ENCODE peak calls at places on chromosomes 1 and 21, in four cellular contexts. O is lung, T is tibial nerve, B is foreskin keratinocyte. U is an unnamed sample.

GRCh38 chr1:222529181-222529580 is 18.7 kb downstream of the HHIPL2 start:
- DNase-seq in O (no peak), B (no peak), T (no peak), U (no peak)

GRCh38 chr1:24186993-24187790 is at the start of gene IFNLR1:
- DNase-seq in B (peak), T (no peak), O (peak), U (no peak)

GRCh38 chr1:206565973-206566372 is 46.3 kb downstream of the EIF2D start:
- DNase-seq in B (no peak), T (no peak), O (no peak), U (no peak)

GRCh38 chr1:5856246-5856815 is 135.9 kb downstream of the NPHP4 start:
- DNase-seq in O (no peak), B (peak), T (no peak), U (no peak)

GRCh38 chr1:14997646-14998276 is 155.8 kb upstream of the TMEM51 start:
- DNase-seq in O (no peak), B (no peak), T (no peak), U (no peak)

GRCh38 chr1:26014179-26014578 is 7.4 kb upstream of the EXTL1 start:
- DNase-seq in T (no peak), B (no peak), O (no peak), U (no peak)

GRCh38 chr1:61081637-61082335 is 575 bp upstream of the NFIA start:
- DNase-seq in B (peak), O (peak), T (no peak), U (no peak)

GRCh38 chr1:109277434-109278204 is 5.3 kb downstream of the PSRC1 start:
- DNase-seq in B (no peak), T (peak), O (peak), U (peak)

GRCh38 chr1:221664253-221664652 is 77.6 kb downstream of the DUSP10 start:
- DNase-seq in B (no peak), T (no peak), O (no peak), U (no peak)

GRCh38 chr1:203178083-203178482 is 2.5 kb upstream of the MYBPH start:
- DNase-seq in T (no peak), O (no peak), B (no peak), U (no peak)

GRCh38 chr1:179941439-179941838 is 13.2 kb upstream of the CEP350 start:
- DNase-seq in B (no peak), T (no peak), O (no peak), U (no peak)

GRCh38 chr1:193516755-193517388 is 330.5 kb upstream of the B3GALT2 start:
- DNase-seq in T (no peak), O (no peak), B (no peak), U (no peak)

GRCh38 chr21:45019887-45020537 is 54.4 kb upstream of the ADARB1 start:
- DNase-seq in B (no peak), T (no peak), O (no peak), U (no peak)

GRCh38 chr1:43256675-43257570 is 12.9 kb upstream of the TMEM125 start:
- DNase-seq in T (no peak), O (peak), B (no peak), U (no peak)

GRCh38 chr1:172761581-172762025 is 102.7 kb downstream of the FASLG start:
- DNase-seq in O (no peak), B (peak), T (no peak), U (no peak)

GRCh38 chr1:235056937-235057336 is 71.7 kb downstream of the TOMM20 start:
- DNase-seq in O (no peak), T (no peak), B (peak), U (no peak)

GRCh38 chr1:87169250-87169910 is 159.3 kb upstream of the LMO4 start:
- DNase-seq in O (no peak), B (no peak), T (no peak), U (no peak)

GRCh38 chr1:24586970-24587820 is 31.3 kb downstream of the NCMAP start:
- DNase-seq in O (peak), B (peak), T (no peak), U (no peak)

GRCh38 chr1:19818324-19818723 is 3.2 kb upstream of the RNF186 start:
- DNase-seq in T (no peak), O (no peak), B (no peak), U (no peak)

GRCh38 chr1:179929955-179930798 is 24.4 kb upstream of the CEP350 start:
- DNase-seq in T (no peak), O (no peak), B (no peak), U (no peak)

GRCh38 chr21:25573409-25574206 is 33.7 kb downstream of the MRPL39 start:
- DNase-seq in B (peak), T (no peak), O (no peak), U (peak)

GRCh38 chr1:193703101-193703500 is 516.7 kb upstream of the B3GALT2 start:
- DNase-seq in O (no peak), B (no peak), T (no peak), U (no peak)

GRCh38 chr1:25028910-25029599 is 99.0 kb upstream of the RUNX3 start:
- DNase-seq in T (no peak), O (no peak), B (no peak), U (no peak)

GRCh38 chr1:29237906-29238600 is 1.7 kb downstream of the PTPRU start:
- DNase-seq in O (peak), T (peak), B (peak), U (no peak)

GRCh38 chr1:45535988-45536766 is 14.4 kb upstream of the AKR1A1 start:
- DNase-seq in T (no peak), B (no peak), O (no peak), U (no peak)

GRCh38 chr1:246220495-246221065 is 286.5 kb downstream of the SMYD3 start:
- DNase-seq in T (no peak), O (no peak), B (no peak), U (no peak)

GRCh38 chr1:203200059-203200553 is 13.6 kb upstream of the CHI3L1 start:
- DNase-seq in B (peak), O (peak), T (no peak), U (peak)

GRCh38 chr1:24463756-24464377 is 38.8 kb upstream of the RCAN3 start:
- DNase-seq in O (no peak), B (no peak), T (no peak), U (no peak)

GRCh38 chr21:17769049-17769845 is 49.9 kb downstream of the C21orf91 start:
- DNase-seq in B (peak), O (no peak), T (no peak), U (no peak)

GRCh38 chr1:159005676-159006075 is 4.0 kb upstream of the IFI16 start:
- DNase-seq in T (no peak), O (no peak), B (no peak), U (no peak)

GRCh38 chr1:182600745-182601415 is 3.3 kb downstream of the RGS16 start:
- DNase-seq in B (no peak), T (no peak), O (no peak), U (no peak)

GRCh38 chr1:92399076-92399475 is 87.6 kb downstream of the GFI1 start:
- DNase-seq in O (no peak), T (no peak), B (peak), U (no peak)

DNA sequence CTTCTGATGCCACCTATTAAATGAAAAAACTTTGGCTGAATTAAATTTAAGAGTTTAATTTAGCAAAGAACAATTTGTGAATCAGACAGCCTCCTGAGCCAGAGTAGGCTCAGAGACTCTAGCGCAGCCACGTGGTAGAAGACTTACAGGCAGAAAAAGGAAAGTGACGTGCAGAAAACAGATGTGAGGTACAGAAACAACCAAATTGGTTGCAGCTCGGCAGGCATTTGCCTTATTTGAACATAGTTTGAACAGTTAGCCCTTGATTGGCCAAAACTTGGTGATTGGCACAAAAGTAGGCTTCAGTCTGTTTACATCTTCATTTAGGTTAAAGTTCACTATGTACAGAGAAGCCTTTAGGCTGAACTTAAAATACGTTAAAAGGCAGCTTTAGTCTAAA is 22.9 kb downstream of the TCP10L start:
- DNase-seq in T (no peak), B (peak), O (no peak), U (peak)
- TF ChIP-seq CTCF in T (no peak), B (peak), O (no peak), U (peak)

DNA sequence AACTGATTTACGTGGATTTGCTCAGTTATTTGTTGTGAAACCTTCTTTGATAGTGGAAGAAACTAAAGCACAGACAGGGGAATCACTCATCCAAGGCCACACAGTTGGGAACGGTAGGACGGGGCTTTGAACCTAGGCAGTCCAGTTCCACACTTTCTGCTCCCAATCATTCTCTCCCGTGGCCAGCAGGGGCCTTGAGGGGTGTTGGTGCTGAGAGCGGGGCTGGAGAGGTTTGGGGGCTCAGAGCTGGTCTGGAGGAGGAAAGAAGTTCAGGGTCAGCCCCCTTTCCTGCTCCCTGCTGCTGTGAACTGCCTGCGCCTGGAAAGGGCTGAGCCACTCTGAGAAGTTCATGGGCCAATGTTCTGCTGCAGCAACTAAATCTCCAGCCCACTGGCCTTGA is 31.4 kb upstream of the ACTL8 start:
- DNase-seq in T (no peak), O (no peak), B (no peak), U (no peak)
- TF ChIP-seq CTCF in T (no peak), O (no peak), B (no peak), U (no peak)

GRCh38 chr1:37002898-37003297 is 31.4 kb downstream of the GRIK3 start:
- DNase-seq in O (no peak), B (no peak), T (no peak), U (no peak)
- TF ChIP-seq CTCF in O (no peak), B (no peak), T (no peak), U (no peak)

DNA sequence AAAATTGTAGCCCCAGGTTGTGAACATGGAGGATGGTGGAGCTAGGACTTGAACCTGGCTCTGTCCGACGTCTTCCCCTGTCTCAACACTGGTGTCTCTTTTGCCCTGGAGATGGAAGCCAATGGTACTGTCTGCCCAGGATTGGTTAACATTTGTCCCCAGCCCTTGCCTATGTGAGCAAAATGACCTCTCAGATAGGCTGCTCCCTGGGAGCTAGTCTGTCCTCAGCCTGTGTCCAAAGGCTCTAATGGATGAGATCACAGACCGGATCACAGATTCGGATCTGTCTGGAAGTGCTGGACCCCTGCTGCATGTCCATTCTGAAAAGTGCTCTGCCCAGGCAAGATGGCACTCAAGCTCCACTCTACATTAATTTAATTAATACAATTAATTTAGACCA is 394.4 kb upstream of the VAMP3 start:
- DNase-seq in O (no peak), T (no peak), B (no peak), U (no peak)
- TF ChIP-seq CTCF in O (no peak), T (no peak), B (no peak), U (no peak)

DNA sequence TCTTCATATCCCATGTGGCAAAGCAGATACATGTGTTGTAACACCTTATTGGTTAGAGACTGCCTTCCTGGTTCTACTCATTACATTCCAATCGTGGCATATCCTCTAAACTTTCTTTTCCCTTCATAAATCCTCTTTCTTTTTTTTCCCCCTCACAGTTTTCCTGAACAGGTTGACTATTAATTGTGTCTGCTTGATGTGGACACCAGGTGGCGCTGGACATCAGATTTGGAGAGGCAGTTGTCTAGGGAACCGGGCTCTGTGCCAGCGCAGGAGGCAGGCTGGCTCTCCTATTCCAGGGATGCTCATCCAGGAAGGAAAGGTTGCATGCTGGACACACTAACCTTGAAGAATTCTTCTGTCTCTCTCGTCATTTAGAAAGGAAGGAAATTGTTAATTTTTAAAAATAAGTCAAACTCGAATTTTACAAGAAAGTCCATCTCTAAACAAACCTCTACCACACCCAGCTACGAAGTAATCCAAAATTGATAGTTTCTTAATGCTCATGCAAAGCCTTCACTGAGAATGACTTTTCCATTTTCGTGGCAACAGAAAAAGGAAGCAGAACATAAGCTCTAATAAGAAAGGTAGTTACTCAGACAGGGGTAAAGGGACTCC is 59.4 kb upstream of the ASB17 start:
- DNase-seq in B (peak), O (peak), T (peak), U (peak)
- TF ChIP-seq CTCF in B (peak), O (peak), T (peak), U (peak)

GRCh38 chr1:242017580-242018233 is 18.8 kb upstream of the MAP1LC3C start:
- DNase-seq in B (no peak), T (no peak), O (peak), U (peak)
- TF ChIP-seq CTCF in B (peak), T (peak), O (peak), U (peak)

DNA sequence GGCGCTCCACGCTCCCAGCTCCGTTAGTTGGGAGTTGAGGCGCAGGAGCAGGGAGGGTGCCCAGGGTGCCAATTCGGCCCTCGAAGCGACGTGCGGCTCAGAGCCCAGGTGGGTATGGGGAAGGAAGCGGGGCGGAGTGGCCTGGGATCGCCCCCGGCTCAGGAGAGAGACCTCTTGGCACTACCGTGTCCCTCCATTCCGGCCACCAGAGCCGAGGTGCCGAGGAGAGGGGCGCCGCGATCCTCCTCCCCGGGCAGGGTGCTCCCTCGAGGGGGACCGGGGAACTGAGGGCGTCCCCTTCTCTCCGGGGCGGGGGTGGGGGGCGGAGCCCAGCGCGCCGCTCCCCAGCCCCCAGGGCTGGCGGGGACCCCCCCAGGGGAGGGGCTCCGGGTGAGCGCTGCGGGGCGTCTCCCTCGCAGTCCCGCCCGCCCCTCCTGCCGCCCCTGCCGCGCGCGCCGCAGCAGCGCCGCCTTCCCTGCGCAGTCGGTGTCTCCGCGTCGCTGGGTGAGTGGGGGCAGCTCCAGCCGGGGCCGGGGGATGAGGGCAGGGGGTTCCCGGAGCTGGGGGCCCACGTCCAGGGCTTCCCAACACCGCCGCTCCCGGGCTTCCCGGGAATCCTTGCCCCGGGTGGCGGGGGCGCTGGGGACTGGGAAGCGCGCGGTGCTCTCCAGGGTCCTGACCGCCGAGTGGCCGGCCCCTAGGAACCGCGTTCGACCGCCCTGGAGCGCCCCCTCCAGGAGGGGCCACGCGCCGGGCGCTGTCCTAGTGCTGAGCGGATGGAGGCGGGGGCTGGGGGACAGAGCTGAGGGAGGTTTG is at the start of gene HPCA:
- DNase-seq in B (no peak), T (no peak), O (no peak), U (no peak)
- TF ChIP-seq CTCF in B (peak), T (no peak), O (no peak), U (peak)

GRCh38 chr1:55844322-55844721 is 629.2 kb upstream of the USP24 start:
- DNase-seq in B (no peak), T (no peak), O (no peak), U (no peak)

DNA sequence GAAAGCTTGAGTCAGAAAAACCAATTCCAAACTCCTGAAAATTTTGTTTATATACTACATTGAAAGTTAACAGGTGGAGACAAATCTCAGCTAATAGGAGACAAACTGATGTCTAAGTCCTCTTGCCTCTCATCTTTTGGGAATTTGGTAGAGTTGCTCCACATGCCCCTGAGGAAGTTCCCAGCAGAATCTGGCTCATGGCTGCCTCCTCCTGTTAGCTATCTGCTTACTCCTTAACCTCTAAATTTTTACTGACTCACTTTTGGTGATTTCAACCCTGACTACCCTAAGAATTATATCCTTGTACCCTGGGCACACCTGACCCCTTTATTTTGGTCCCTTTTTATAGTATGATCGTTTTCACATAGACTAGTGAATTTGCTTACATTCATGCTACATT is 633.7 kb upstream of the USP24 start:
- DNase-seq in T (no peak), O (no peak), B (peak), U (no peak)
- TF ChIP-seq CTCF in T (no peak), O (no peak), B (peak), U (no peak)

GRCh38 chr1:156691665-156692408 is 13.5 kb downstream of the CRABP2 start:
- DNase-seq in O (no peak), T (no peak), B (peak), U (no peak)
- TF ChIP-seq CTCF in O (no peak), T (no peak), B (no peak), U (no peak)

GRCh38 chr1:54095543-54096286 is 42.3 kb downstream of the TCEANC2 start:
- DNase-seq in B (no peak), T (no peak), O (no peak), U (no peak)
- TF ChIP-seq CTCF in B (no peak), T (no peak), O (no peak), U (no peak)

U was measured in dorsolateral prefrontal cortex.